ENCODE peak calls at places on chromosomes 7 and 10, in ten cellular contexts. S, A, W, K, B, P, Z, H, N and C are unnamed samples.

GRCh38 chr7:151761957-151762356 is 115.0 kb downstream of the PRKAG2 start:
- DNase-seq in N (no peak), B (no peak), S (no peak), P (no peak), H (no peak), W (no peak), Z (no peak), K (no peak), A (no peak), C (no peak)

GRCh38 chr7:135236727-135237126 is 3.1 kb downstream of the STRA8 start:
- DNase-seq in A (no peak), W (no peak), B (no peak), N (no peak), S (no peak), P (peak), K (no peak), H (no peak), Z (no peak), C (no peak)

GRCh38 chr10:125779403-125780327 is 4.0 kb upstream of the MMP21 start:
- DNase-seq in S (no peak), W (no peak), N (no peak), B (no peak), A (no peak), Z (no peak), H (no peak), P (no peak), K (no peak), C (no peak)

GRCh38 chr7:108094375-108094774 is 35.8 kb downstream of the LAMB4 start:
- DNase-seq in P (no peak), B (no peak), Z (no peak), W (no peak), S (no peak), K (no peak), N (no peak), H (no peak), A (no peak), C (no peak)

GRCh38 chr10:125982256-125982948 is 86.0 kb downstream of the FANK1 start:
- DNase-seq in H (peak), W (peak), S (peak), A (peak), N (peak), K (peak), B (peak), P (peak), Z (peak), C (peak)

GRCh38 chr10:122149138-122149606 is 121.9 kb upstream of the BTBD16 start:
- DNase-seq in P (no peak), K (no peak), H (no peak), B (no peak), S (no peak), N (no peak), A (no peak), W (no peak), Z (no peak), C (no peak)

GRCh38 chr7:25926009-25926408 is 226.0 kb upstream of the NFE2L3 start:
- DNase-seq in P (no peak), K (no peak), N (peak), W (no peak), B (no peak), S (no peak), H (peak), A (no peak), Z (peak), C (no peak)

GRCh38 chr10:661891-662605 is 27.4 kb downstream of the DIP2C start:
- DNase-seq in H (no peak), N (no peak), W (no peak), B (no peak), S (no peak), Z (no peak), P (no peak), A (no peak), K (no peak), C (no peak)

GRCh38 chr7:82678716-82679115 is 235.1 kb upstream of the CACNA2D1 start:
- DNase-seq in K (no peak), A (peak), Z (no peak), N (no peak), P (no peak), W (peak), B (no peak), S (no peak), H (no peak), C (peak)

GRCh38 chr10:3242251-3242650 is 69.7 kb upstream of the PITRM1 start:
- DNase-seq in B (no peak), N (no peak), H (no peak), P (no peak), A (no peak), S (no peak), K (no peak), Z (no peak), W (no peak), C (no peak)

GRCh38 chr7:29442146-29442545 is 121.5 kb upstream of the PRR15 start:
- DNase-seq in A (no peak), N (no peak), B (peak), K (peak), Z (peak), S (no peak), W (no peak), P (no peak), H (no peak), C (no peak)

GRCh38 chr7:20260219-20260618 is 43.0 kb upstream of the MACC1 start:
- DNase-seq in N (no peak), Z (no peak), K (no peak), P (no peak), A (no peak), S (no peak), H (no peak), B (no peak), W (no peak), C (no peak)

GRCh38 chr7:137545059-137545730 is 201.7 kb upstream of the PTN start:
- DNase-seq in K (no peak), N (no peak), S (no peak), P (no peak), A (no peak), W (no peak), Z (no peak), B (no peak), H (no peak), C (no peak)